ENCODE peak calls at places on chromosomes 16 and 17, in nine cellular contexts. L is erythroblast, T is transverse colon, I is IMR-90, O is body of pancreas, M is heart left ventricle, P is H1, Q is uterus, J is stomach. R is an unnamed sample.

GRCh38 chr17:78706271-78706915 is 75.7 kb downstream of the CYTH1 start:
- DNase-seq in O (no peak), J (peak; percentile 26), Q (no peak), I (peak; percentile 58), L (no peak), M (no peak), P (no peak), T (peak; percentile 20), R (no peak)

GRCh38 chr17:61458000-61458399 is 5.8 kb downstream of the TBX4 start:
- DNase-seq in J (no peak), M (no peak), L (no peak), T (no peak), Q (no peak), I (no peak), P (no peak), O (no peak), R (no peak)

GRCh38 chr16:79217375-79218011 is 383.0 kb downstream of the MAF start:
- DNase-seq in L (no peak), Q (no peak), T (no peak), I (no peak), M (no peak), P (no peak), O (no peak), J (no peak), R (no peak)

GRCh38 chr16:65600629-65601028 is 478.8 kb upstream of the CDH11 start:
- DNase-seq in L (no peak), Q (no peak), O (no peak), J (no peak), M (no peak), P (no peak), I (peak; percentile 29), T (no peak), R (no peak)

GRCh38 chr17:62718420-62718819 is 89.7 kb downstream of the MARCHF10 start:
- DNase-seq in M (no peak), P (no peak), L (no peak), O (no peak), J (no peak), I (peak; percentile 61), T (no peak), Q (no peak), R (no peak)

GRCh38 chr17:29733151-29733550 is 110.4 kb upstream of the CORO6 start:
- DNase-seq in P (no peak), M (no peak), J (no peak), Q (no peak), L (no peak), O (no peak), I (peak; percentile 42), T (no peak), R (no peak)

GRCh38 chr16:49335828-49336227 is 37.8 kb upstream of the C16orf78 start:
- DNase-seq in Q (no peak), O (no peak), P (no peak), T (no peak), M (no peak), I (no peak), L (no peak), J (no peak), R (no peak)

GRCh38 chr17:32498362-32498761 is 11.6 kb downstream of the CDK5R1 start:
- DNase-seq in T (no peak), J (no peak), O (no peak), Q (no peak), L (no peak), M (no peak), P (no peak), I (no peak), R (no peak)

GRCh38 chr16:72637306-72637705 is 410.6 kb downstream of the ZFHX3 start:
- DNase-seq in J (no peak), Q (no peak), T (no peak), O (no peak), P (no peak), M (no peak), L (no peak), I (peak; percentile 77), R (peak; percentile 32)

GRCh38 chr17:61574542-61575351 is 16.3 kb downstream of the NACA2 start:
- DNase-seq in O (peak; percentile 3), T (no peak), Q (no peak), M (no peak), L (no peak), P (no peak), J (no peak), I (peak; percentile 65), R (peak; percentile 16)

GRCh38 chr16:28897826-28898225 is 19.5 kb downstream of the ATP2A1 start:
- DNase-seq in Q (no peak), I (no peak), J (no peak), P (no peak), M (no peak), L (no peak), O (no peak), T (no peak), R (no peak)

GRCh38 chr17:56638536-56639177 is 45.2 kb downstream of the NOG start:
- DNase-seq in I (no peak), J (no peak), L (no peak), Q (no peak), T (no peak), P (no peak), M (no peak), O (no peak), R (no peak)

GRCh38 chr16:84854759-84855158 is 35.0 kb downstream of the CRISPLD2 start:
- DNase-seq in P (no peak), I (peak; percentile 67), T (no peak), L (no peak), O (no peak), Q (no peak), J (no peak), M (no peak), R (no peak)

GRCh38 chr16:79437764-79438728 is 162.5 kb downstream of the MAF start:
- DNase-seq in M (peak; percentile 57), O (peak; percentile 33), I (no peak), L (no peak), T (no peak), Q (peak; percentile 37), P (no peak), J (no peak), R (no peak)

GRCh38 chr17:67628580-67629013 is 89.1 kb upstream of the NOL11 start:
- DNase-seq in M (peak; percentile 59), Q (no peak), J (peak; percentile 51), T (no peak), P (peak; percentile 29), I (no peak), L (no peak), O (peak; percentile 31), R (no peak)

GRCh38 chr16:11163761-11164261 is 92.2 kb downstream of the SOCS1 start:
- DNase-seq in J (no peak), M (peak; percentile 8), O (no peak), T (no peak), P (no peak), Q (no peak), I (no peak), L (no peak), R (no peak)

GRCh38 chr16:84228321-84228838 is 11.4 kb downstream of the KCNG4 start:
- DNase-seq in M (peak; percentile 85), O (peak; percentile 46), P (peak; percentile 36), L (no peak), I (peak; percentile 89), T (peak; percentile 15), J (no peak), Q (peak; percentile 71), R (peak; percentile 98)

GRCh38 chr16:68800257-68800875 is 43.0 kb upstream of the TANGO6 start:
- DNase-seq in I (peak; percentile 83), Q (peak; percentile 66), O (peak; percentile 77), M (no peak), T (peak; percentile 65), P (peak; percentile 60), L (peak; percentile 83), J (peak; percentile 66), R (peak; percentile 59)

GRCh38 chr17:35913611-35914010 is 17.0 kb downstream of the RDM1 start:
- DNase-seq in J (no peak), I (no peak), O (no peak), L (no peak), Q (no peak), M (no peak), T (no peak), P (no peak), R (no peak)

GRCh38 chr17:75856062-75856681 is 1.0 kb upstream of the WBP2 start:
- DNase-seq in I (peak; percentile 31), P (no peak), Q (no peak), L (peak; percentile 64), O (peak; percentile 54), J (peak; percentile 33), T (peak; percentile 51), M (no peak), R (no peak)

DNA sequence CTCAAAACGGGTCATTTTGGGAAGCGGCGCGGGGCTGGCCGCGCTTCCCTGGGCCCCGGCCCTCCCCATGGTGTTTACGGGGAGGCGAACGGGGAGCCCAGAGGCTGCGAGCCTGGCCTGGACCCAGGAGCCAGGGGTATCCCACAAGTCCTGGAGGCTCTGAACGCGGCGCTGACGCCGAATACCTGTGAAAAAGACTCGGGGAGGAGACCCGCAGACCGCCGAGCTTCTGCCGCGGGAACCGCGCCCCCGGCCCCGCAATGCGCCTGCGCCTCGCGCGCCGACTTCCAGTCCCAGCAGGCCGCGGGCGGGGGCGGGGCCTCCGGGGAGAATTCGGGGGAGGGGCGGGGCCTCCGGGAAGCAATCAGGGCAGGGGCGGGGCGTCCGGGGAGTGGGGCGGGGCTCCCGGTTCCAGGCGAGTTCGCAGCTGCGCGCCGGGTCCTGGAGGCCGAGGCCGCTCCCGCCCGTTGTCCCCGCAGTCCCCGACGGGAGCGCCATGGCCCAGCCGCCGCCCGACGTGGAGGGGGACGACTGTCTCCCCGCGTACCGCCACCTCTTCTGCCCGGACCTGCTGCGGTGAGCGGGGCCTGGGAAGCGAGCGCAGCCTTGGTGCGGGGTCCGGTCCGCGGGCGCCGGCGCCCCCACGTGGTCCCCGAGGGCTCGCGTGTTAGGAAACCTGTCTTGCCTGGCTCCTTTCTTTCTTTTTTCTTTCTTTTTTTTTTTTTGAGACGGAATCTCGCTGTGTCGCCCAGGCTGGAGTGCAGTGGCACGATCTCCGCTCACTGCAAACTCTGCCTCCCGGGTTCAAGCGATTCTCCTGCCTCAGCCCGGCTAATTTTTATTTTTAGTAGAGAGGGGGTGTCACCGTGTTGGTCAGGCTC is at the start of gene DECR2:
- DNase-seq in L (peak; percentile 98), T (peak; percentile 98), P (peak; percentile 68), O (peak; percentile 96), Q (peak; percentile 96), I (peak; percentile 85), M (peak; percentile 97), J (peak; percentile 99), R (peak; percentile 94)
- TF ChIP-seq POLR2A in L (peak; percentile 57), T (peak; percentile 79), P (peak; percentile 87), O (peak; percentile 69), Q (peak; percentile 87), I (peak; percentile 50), M (no peak), J (no peak), R (peak; percentile 82)

GRCh38 chr17:40443196-40443987 is at the start of gene IGFBP4:
- DNase-seq in L (peak; percentile 78), J (peak; percentile 77), M (peak; percentile 91), O (peak; percentile 67), T (peak; percentile 84), Q (peak; percentile 91), P (no peak), I (peak; percentile 71), R (peak; percentile 74)
- TF ChIP-seq POLR2A in L (no peak), J (no peak), M (no peak), O (no peak), T (peak; percentile 60), Q (peak; percentile 65), P (peak; percentile 78), I (peak; percentile 94), R (peak; percentile 24)

GRCh38 chr16:14056970-14057369 is 14.1 kb upstream of the MRTFB start:
- DNase-seq in O (no peak), I (no peak), Q (no peak), J (no peak), L (no peak), T (no peak), M (no peak), P (no peak), R (no peak)
- TF ChIP-seq POLR2A in O (no peak), I (no peak), Q (no peak), J (no peak), L (no peak), T (no peak), M (no peak), P (no peak), R (no peak)

GRCh38 chr16:2007081-2007836 is 2.4 kb downstream of the ZNF598 start:
- DNase-seq in P (no peak), J (no peak), Q (no peak), I (no peak), O (peak; percentile 53), M (no peak), T (no peak), L (no peak), R (no peak)
- TF ChIP-seq POLR2A in P (no peak), J (no peak), Q (no peak), I (no peak), O (no peak), M (no peak), T (no peak), L (no peak), R (no peak)